ENCODE peak calls at places on chromosome 14, in five cellular contexts. H is SIG-M5, Q is GF-D8, K is colonic mucosa, L is RPMI7951. V is an unnamed sample.

GRCh38 chr14:57462551-57462950 is 31.1 kb downstream of the CCDC198 start:
- DNase-seq in H (no peak), Q (no peak), K (no peak), L (peak), V (no peak)

GRCh38 chr14:61585598-61586538 is 109.4 kb upstream of the HIF1A start:
- DNase-seq in H (no peak), Q (no peak), K (peak), L (peak), V (no peak)

GRCh38 chr14:79992799-79993198 is 218.5 kb downstream of the DIO2 start:
- DNase-seq in H (no peak), Q (no peak), K (no peak), L (no peak), V (no peak)

GRCh38 chr14:32417956-32418552 is 89.0 kb downstream of the AKAP6 start:
- DNase-seq in H (no peak), Q (no peak), K (peak), L (peak), V (no peak)

GRCh38 chr14:71362920-71363584 is 455.8 kb downstream of the PCNX1 start:
- DNase-seq in H (no peak), Q (no peak), K (no peak), L (peak), V (no peak)

GRCh38 chr14:87712386-87713113 is 280.4 kb downstream of the GALC start:
- DNase-seq in H (no peak), Q (no peak), K (no peak), L (no peak), V (peak)

GRCh38 chr14:106766145-106766544 is 1239.8 kb downstream of the TMEM121 start:
- DNase-seq in H (no peak), Q (no peak), K (no peak), L (no peak), V (no peak)

GRCh38 chr14:44981198-44981597 is 19.2 kb downstream of the TOGARAM1 start:
- DNase-seq in H (no peak), Q (no peak), K (no peak), L (no peak), V (no peak)

GRCh38 chr14:54627325-54627717 is 60.4 kb downstream of the SAMD4A start:
- DNase-seq in H (no peak), Q (no peak), K (no peak), L (no peak), V (no peak)

GRCh38 chr14:103561381-103562134 is 899 bp downstream of the BAG5 start:
- DNase-seq in H (no peak), Q (peak), K (no peak), L (peak), V (no peak)

GRCh38 chr14:34052658-34053014 is 101.8 kb upstream of the EGLN3 start:
- DNase-seq in H (no peak), Q (no peak), K (peak), L (peak), V (no peak)

GRCh38 chr14:90056821-90057220 is 5.0 kb upstream of the KCNK13 start:
- DNase-seq in H (no peak), Q (no peak), K (no peak), L (no peak), V (no peak)

GRCh38 chr14:78135450-78135891 is 34.7 kb upstream of the NRXN3 start:
- DNase-seq in H (no peak), Q (no peak), K (no peak), L (peak), V (no peak)

GRCh38 chr14:38209572-38210159 is 2.0 kb downstream of the SSTR1 start:
- DNase-seq in H (no peak), Q (no peak), K (no peak), L (no peak), V (no peak)

GRCh38 chr14:53450871-53451270 is 297.7 kb upstream of the DDHD1 start:
- DNase-seq in H (no peak), Q (no peak), K (peak), L (no peak), V (no peak)

GRCh38 chr14:74244115-74244514 is 4.9 kb downstream of the VSX2 start:
- DNase-seq in H (no peak), Q (no peak), K (no peak), L (no peak), V (no peak)

GRCh38 chr14:48826058-48826457 is 760.1 kb downstream of the RPS29 start:
- DNase-seq in H (no peak), Q (no peak), K (no peak), L (no peak), V (no peak)

V was measured in hippocampal formation.